ENCODE peak calls at places on chromosome 3, in nine cellular contexts. X is testis, L is stomach, D is adipocyte, N is fibroblast of lung, E is A549, C is AG10803, A is A673, W is lung. R is an unnamed sample.

GRCh38 chr3:178950676-178951075 is 120.9 kb downstream of the ZMAT3 start:
- DNase-seq in X (no peak), L (no peak), D (no peak), N (peak; percentile 8), E (no peak), C (no peak), A (no peak), W (no peak), R (no peak)

GRCh38 chr3:59084598-59084997 is 34.8 kb upstream of the CFAP20DC start:
- DNase-seq in X (no peak), L (no peak), D (peak; percentile 14), N (no peak), E (no peak), C (no peak), A (no peak), W (no peak), R (no peak)

GRCh38 chr3:168585544-168585943 is 489.8 kb upstream of the GOLIM4 start:
- DNase-seq in X (no peak), L (no peak), D (no peak), N (no peak), E (no peak), C (no peak), A (no peak), W (no peak), R (no peak)

GRCh38 chr3:188869628-188870027 is 302.1 kb upstream of the TPRG1 start:
- DNase-seq in X (no peak), L (no peak), D (no peak), N (peak; percentile 48), E (no peak), C (no peak), A (no peak), W (no peak), R (no peak)

GRCh38 chr3:40313975-40314860 is 4.7 kb downstream of the EIF1B start:
- DNase-seq in X (no peak), L (no peak), D (peak; percentile 48), N (no peak), E (no peak), C (peak; percentile 33), A (peak; percentile 37), W (peak; percentile 32), R (no peak)

GRCh38 chr3:184814214-184814613 is 2.2 kb downstream of the VPS8 start:
- DNase-seq in X (no peak), L (no peak), D (no peak), N (no peak), E (no peak), C (no peak), A (no peak), W (no peak), R (peak; percentile 26)

GRCh38 chr3:59820352-59820934 is 770.6 kb upstream of the CFAP20DC start:
- DNase-seq in X (no peak), L (no peak), D (no peak), N (peak; percentile 65), E (peak; percentile 11), C (peak; percentile 28), A (no peak), W (no peak), R (no peak)

GRCh38 chr3:170865209-170866094 is 4.5 kb downstream of the RPL22L1 start:
- DNase-seq in X (no peak), L (no peak), D (no peak), N (no peak), E (peak; percentile 6), C (no peak), A (peak; percentile 11), W (no peak), R (peak; percentile 27)

GRCh38 chr3:107117922-107118576 is 259.2 kb upstream of the CCDC54 start:
- DNase-seq in X (peak; percentile 72), L (no peak), D (peak; percentile 89), N (peak; percentile 79), E (peak; percentile 54), C (peak; percentile 83), A (peak; percentile 93), W (no peak), R (peak; percentile 58)

GRCh38 chr3:114880078-114880477 is 267.0 kb downstream of the ZBTB20 start:
- DNase-seq in X (no peak), L (peak; percentile 29), D (no peak), N (peak; percentile 48), E (peak; percentile 59), C (no peak), A (no peak), W (no peak), R (no peak)

GRCh38 chr3:25441234-25441856 is 13.3 kb downstream of the RARB start:
- DNase-seq in X (peak; percentile 48), L (no peak), D (no peak), N (no peak), E (no peak), C (no peak), A (no peak), W (no peak), R (peak; percentile 38)

GRCh38 chr3:51799879-51800757 is 21.1 kb upstream of the IQCF6 start:
- DNase-seq in X (peak; percentile 21), L (no peak), D (peak; percentile 91), N (peak; percentile 72), E (peak; percentile 38), C (peak; percentile 85), A (peak; percentile 67), W (no peak), R (peak; percentile 64)

GRCh38 chr3:38521391-38521987 is 25.3 kb downstream of the EXOG start:
- DNase-seq in X (peak; percentile 85), L (peak; percentile 73), D (peak; percentile 85), N (peak; percentile 48), E (peak; percentile 73), C (peak; percentile 66), A (peak; percentile 47), W (peak; percentile 54), R (peak; percentile 73)

GRCh38 chr3:188244395-188244861 is 90.5 kb downstream of the LPP start:
- DNase-seq in X (no peak), L (no peak), D (peak; percentile 44), N (peak; percentile 83), E (peak; percentile 84), C (peak; percentile 81), A (peak; percentile 54), W (no peak), R (peak; percentile 25)

GRCh38 chr3:112746675-112747276 is 99.9 kb downstream of the CD200R1L start:
- DNase-seq in X (no peak), L (no peak), D (peak; percentile 60), N (peak; percentile 92), E (peak; percentile 79), C (peak; percentile 44), A (no peak), W (no peak), R (no peak)
- H3K4me3 ChIP-seq in X (no peak overlapping the region), L (no peak overlapping the region), D (no peak overlapping the region), N (no peak overlapping the region), E (no peak overlapping the region), C (no peak overlapping the region), A (no peak overlapping the region), W (no peak overlapping the region), R (no peak overlapping the region)

GRCh38 chr3:95356764-95357501 is 1294.1 kb downstream of the NSUN3 start:
- DNase-seq in X (no peak), L (no peak), D (no peak), N (no peak), E (no peak), C (no peak), A (no peak), W (no peak), R (no peak)
- H3K4me3 ChIP-seq in X (no peak overlapping the region), L (no peak overlapping the region), D (no peak overlapping the region), N (no peak overlapping the region), E (no peak overlapping the region), C (no peak overlapping the region), A (no peak overlapping the region), W (no peak overlapping the region), R (no peak overlapping the region)

GRCh38 chr3:172125963-172126403 is 86.6 kb downstream of the FNDC3B start:
- DNase-seq in X (no peak), L (peak; percentile 73), D (peak; percentile 91), N (peak; percentile 78), E (no peak), C (peak; percentile 82), A (peak; percentile 74), W (peak; percentile 51), R (no peak)
- H3K4me3 ChIP-seq in X (no peak overlapping the region), L (no peak overlapping the region), D (peak overlapping the region; percentile 50), N (no peak overlapping the region), E (no peak overlapping the region), C (no peak overlapping the region), A (no peak overlapping the region), W (no peak overlapping the region), R (no peak overlapping the region)

DNA sequence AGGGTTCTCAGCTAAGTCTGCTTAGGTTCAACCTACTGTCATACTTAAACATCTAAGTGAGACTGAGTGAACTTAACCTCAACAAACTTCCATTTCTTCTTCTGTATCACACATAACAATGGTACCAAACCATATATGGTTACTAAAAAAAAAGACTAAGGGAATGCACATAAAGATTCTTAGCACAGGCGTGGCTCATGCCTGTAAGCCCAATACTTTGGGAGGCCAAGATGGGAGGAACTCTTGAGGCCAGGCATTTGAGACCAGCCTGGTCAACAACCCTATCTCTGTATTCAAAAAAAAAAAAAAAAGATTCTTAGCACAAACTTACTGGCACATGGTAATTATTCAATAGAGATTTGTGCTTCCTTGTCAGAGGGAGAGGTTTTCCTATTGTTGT is 57.9 kb downstream of the ACAP2 start:
- DNase-seq in X (no peak), L (no peak), D (no peak), N (no peak), E (peak; percentile 35), C (no peak), A (no peak), W (no peak), R (no peak)
- H3K4me3 ChIP-seq in X (no peak overlapping the region), L (no peak overlapping the region), D (no peak overlapping the region), N (no peak overlapping the region), E (no peak overlapping the region), C (no peak overlapping the region), A (no peak overlapping the region), W (no peak overlapping the region), R (no peak overlapping the region)

GRCh38 chr3:9791127-9791526 is 1.1 kb downstream of the TADA3 start:
- DNase-seq in X (no peak), L (no peak), D (no peak), N (no peak), E (no peak), C (no peak), A (no peak), W (no peak), R (no peak)
- H3K4me3 ChIP-seq in X (no peak overlapping the region), L (peak overlapping the region; percentile 82), D (no peak overlapping the region), N (no peak overlapping the region), E (peak overlapping the region; percentile 68), C (peak overlapping the region; percentile 99), A (no peak overlapping the region), W (no peak overlapping the region), R (peak overlapping the region; percentile 92)

GRCh38 chr3:46942481-46943236 is 33.9 kb downstream of the CCDC12 start:
- DNase-seq in X (no peak), L (no peak), D (no peak), N (no peak), E (no peak), C (no peak), A (no peak), W (no peak), R (no peak)
- H3K4me3 ChIP-seq in X (no peak overlapping the region), L (no peak overlapping the region), D (no peak overlapping the region), N (no peak overlapping the region), E (peak overlapping the region; percentile 31), C (no peak overlapping the region), A (no peak overlapping the region), W (no peak overlapping the region), R (no peak overlapping the region)

R was measured in NB4.